ENCODE peak calls at places on chromosomes 2 and 18, in eight cellular contexts. S is cardiac muscle cell, E is upper lobe of right lung, F is lower lobe of right lung, N is gastrocnemius medialis, J is uterus, G is suprapubic skin, Q is tibial nerve. T is an unnamed sample. For H3K4me1, the result is how much of the 10 kb centered on the place peaks cover.

GRCh38 chr2:157803914-157804313 is 72.2 kb downstream of the ACVR1 start:
- DNase-seq in S (no peak), E (no peak), F (no peak), N (peak), J (no peak), G (no peak), Q (no peak), T (no peak)

GRCh38 chr2:206031950-206032567 is 53.9 kb downstream of the INO80D start:
- DNase-seq in S (no peak), E (no peak), F (no peak), N (no peak), J (no peak), G (no peak), Q (no peak), T (no peak)

GRCh38 chr2:119431155-119431975 is at the start of gene TMEM37:
- DNase-seq in S (peak), E (peak), F (peak), N (peak), J (peak), G (peak), Q (no peak), T (no peak)

GRCh38 chr2:215238485-215239098 is 73.3 kb upstream of the ATIC start:
- DNase-seq in S (no peak), E (no peak), F (no peak), N (no peak), J (no peak), G (no peak), Q (no peak), T (no peak)

GRCh38 chr2:53575606-53576360 is 191.8 kb upstream of the CHAC2 start:
- DNase-seq in S (no peak), E (no peak), F (no peak), N (no peak), J (no peak), G (no peak), Q (peak), T (no peak)

GRCh38 chr18:23998018-23998417 is 16.5 kb upstream of the TTC39C start:
- DNase-seq in S (no peak), E (no peak), F (no peak), N (no peak), J (no peak), G (no peak), Q (no peak), T (no peak)

GRCh38 chr2:116874021-116874420 is 940.5 kb upstream of the DDX18 start:
- DNase-seq in S (no peak), E (no peak), F (no peak), N (no peak), J (no peak), G (no peak), Q (no peak), T (no peak)

GRCh38 chr2:46909771-46910419 is 5.7 kb downstream of the MCFD2 start:
- DNase-seq in S (no peak), E (no peak), F (no peak), N (peak), J (no peak), G (no peak), Q (no peak), T (no peak)

GRCh38 chr2:57490746-57491145 is 555.9 kb upstream of the VRK2 start:
- DNase-seq in S (no peak), E (no peak), F (no peak), N (no peak), J (no peak), G (no peak), Q (no peak), T (no peak)

GRCh38 chr2:158688722-158689121 is 106.4 kb upstream of the DAPL1 start:
- DNase-seq in S (no peak), E (no peak), F (no peak), N (no peak), J (no peak), G (no peak), Q (no peak), T (no peak)

GRCh38 chr2:120262761-120263428 is 10.2 kb downstream of the RALB start:
- DNase-seq in S (no peak), E (no peak), F (no peak), N (no peak), J (no peak), G (no peak), Q (no peak), T (no peak)

GRCh38 chr2:10544252-10544651 is 96.1 kb upstream of the ODC1 start:
- DNase-seq in S (no peak), E (peak), F (no peak), N (no peak), J (no peak), G (no peak), Q (no peak), T (no peak)

GRCh38 chr2:216888907-216889622 is 29.2 kb upstream of the TNP1 start:
- DNase-seq in S (no peak), E (no peak), F (no peak), N (peak), J (no peak), G (no peak), Q (no peak), T (no peak)

GRCh38 chr2:38068228-38068627 is 7.7 kb downstream of the CYP1B1 start:
- DNase-seq in S (no peak), E (no peak), F (no peak), N (no peak), J (no peak), G (no peak), Q (no peak), T (no peak)

GRCh38 chr2:9709539-9710285 is 78.9 kb upstream of the YWHAQ start:
- DNase-seq in S (no peak), E (no peak), F (no peak), N (no peak), J (no peak), G (no peak), Q (no peak), T (no peak)

GRCh38 chr2:16140771-16141640 is 200.7 kb downstream of the MYCN start:
- DNase-seq in S (no peak), E (no peak), F (no peak), N (no peak), J (no peak), G (no peak), Q (peak), T (no peak)

GRCh38 chr2:98693477-98693876 is 37.5 kb downstream of the MGAT4A start:
- DNase-seq in S (no peak), E (no peak), F (no peak), N (no peak), J (no peak), G (no peak), Q (no peak), T (no peak)
- H3K4me1 ChIP-seq in S (under half), E (under half), F (under half), N (under half), J (under half), G (under half), Q (under half), T (under half)

GRCh38 chr18:7367336-7367735 is 136.4 kb downstream of the LRRC30 start:
- DNase-seq in S (no peak), E (no peak), F (no peak), N (no peak), J (no peak), G (no peak), Q (no peak), T (no peak)
- TF ChIP-seq CTCF in S (no peak), E (no peak), F (no peak), N (no peak), J (no peak), G (no peak), Q (no peak), T (peak)

DNA sequence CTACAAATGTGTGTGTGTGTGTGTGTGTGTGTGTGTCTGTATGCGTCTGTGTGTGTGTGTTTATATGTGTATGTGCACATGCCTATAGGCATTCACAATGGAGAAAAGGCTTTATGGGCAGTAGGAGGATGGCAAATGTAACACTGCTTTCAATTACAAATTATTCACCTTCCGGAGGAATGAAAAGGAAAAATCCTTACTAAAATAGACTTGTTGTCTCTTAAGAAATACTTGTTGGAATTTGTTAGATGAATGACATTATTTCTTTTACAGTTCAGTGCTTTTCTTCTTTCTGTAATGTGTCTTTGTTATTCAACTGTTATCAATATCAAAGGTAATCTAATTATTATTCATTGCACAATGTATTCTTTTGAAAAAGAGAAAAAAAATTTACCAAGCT is 874.3 kb downstream of the ERBB4 start:
- DNase-seq in S (no peak), E (no peak), F (no peak), N (no peak), J (no peak), G (no peak), Q (no peak), T (no peak)
- H3K4me1 ChIP-seq in S (under half), E (under half), F (under half), N (under half), J (under half), G (under half), Q (under half), T (under half)

GRCh38 chr2:101831351-101831865 is 133.9 kb downstream of the MAP4K4 start:
- DNase-seq in S (peak), E (peak), F (peak), N (peak), J (peak), G (peak), Q (peak), T (peak)

GRCh38 chr2:101833890-101834523 is 136.5 kb downstream of the MAP4K4 start:
- DNase-seq in S (no peak), E (no peak), F (no peak), N (no peak), J (no peak), G (no peak), Q (no peak), T (no peak)

GRCh38 chr2:101830146-101830545 is 132.6 kb downstream of the MAP4K4 start:
- DNase-seq in S (no peak), E (no peak), F (no peak), N (no peak), J (no peak), G (no peak), Q (no peak), T (no peak)

GRCh38 chr2:101830555-101830954 is 133.0 kb downstream of the MAP4K4 start:
- DNase-seq in S (no peak), E (no peak), F (no peak), N (no peak), J (no peak), G (no peak), Q (no peak), T (no peak)

GRCh38 chr2:101832114-101832513 is 134.6 kb downstream of the MAP4K4 start:
- DNase-seq in S (no peak), E (no peak), F (no peak), N (no peak), J (no peak), G (no peak), Q (no peak), T (no peak)
- TF ChIP-seq CTCF in S (peak), E (peak), F (peak), N (no peak), J (peak), G (no peak), Q (no peak), T (peak)

GRCh38 chr18:47115205-47115604 is 35.1 kb downstream of the HDHD2 start:
- DNase-seq in S (no peak), E (no peak), F (no peak), N (no peak), J (no peak), G (no peak), Q (no peak), T (no peak)
- H3K4me1 ChIP-seq in S (under half), E (under half), F (under half), N (under half), J (under half), G (under half), Q (under half), T (under half)

T was measured in right atrium auricular region.